ENCODE peak calls at places on chromosomes 1 and 21, in six cellular contexts. C is mammary epithelial cell; Y is effector memory CD4-positive, alpha-beta T cell; O is caudate nucleus; H is substantia nigra; J is neuronal stem cell. L is an unnamed sample.

GRCh38 chr21:32386195-32386870 is 6.5 kb downstream of the URB1 start:
- DNase-seq in C (peak), Y (no peak), O (no peak), H (no peak), J (no peak), L (peak)

GRCh38 chr1:6275826-6276764 is 15.2 kb upstream of the GPR153 start:
- DNase-seq in C (no peak), Y (no peak), O (no peak), H (no peak), J (no peak), L (no peak)

GRCh38 chr21:40291560-40291959 is 424.3 kb downstream of the PCP4 start:
- DNase-seq in C (no peak), Y (no peak), O (no peak), H (no peak), J (no peak), L (no peak)

GRCh38 chr1:245823408-245824147 is 668.8 kb downstream of the KIF26B start:
- DNase-seq in C (no peak), Y (no peak), O (no peak), H (no peak), J (no peak), L (no peak)

GRCh38 chr1:246987083-246987690 is 20.7 kb downstream of the ZNF695 start:
- DNase-seq in C (no peak), Y (no peak), O (no peak), H (no peak), J (no peak), L (no peak)

GRCh38 chr1:101025283-101025679 is 303 bp downstream of the DPH5 start:
- DNase-seq in C (no peak), Y (no peak), O (no peak), H (no peak), J (peak), L (no peak)

GRCh38 chr1:62240651-62241050 is 46.0 kb downstream of the L1TD1 start:
- DNase-seq in C (no peak), Y (no peak), O (no peak), H (no peak), J (no peak), L (no peak)

GRCh38 chr1:199808110-199808870 is 219.2 kb upstream of the NR5A2 start:
- DNase-seq in C (peak), Y (no peak), O (no peak), H (no peak), J (no peak), L (no peak)

GRCh38 chr1:32200226-32201010 is at the start of gene CCDC28B:
- DNase-seq in C (peak), Y (peak), O (peak), H (peak), J (peak), L (no peak)

GRCh38 chr1:161739865-161740566 is 9.6 kb upstream of the DUSP12 start:
- DNase-seq in C (no peak), Y (no peak), O (no peak), H (no peak), J (no peak), L (no peak)

GRCh38 chr1:30437059-30437576 is 286.3 kb downstream of the MATN1 start:
- DNase-seq in C (no peak), Y (no peak), O (no peak), H (no peak), J (no peak), L (no peak)

GRCh38 chr1:158972841-158973240 is 36.9 kb upstream of the IFI16 start:
- DNase-seq in C (peak), Y (no peak), O (no peak), H (no peak), J (no peak), L (no peak)

GRCh38 chr1:34781844-34782391 is 904 bp downstream of the GJB3 start:
- DNase-seq in C (peak), Y (no peak), O (no peak), H (no peak), J (no peak), L (no peak)

GRCh38 chr1:41738475-41738874 is 180.2 kb downstream of the HIVEP3 start:
- DNase-seq in C (no peak), Y (no peak), O (no peak), H (no peak), J (no peak), L (no peak)

GRCh38 chr1:224489585-224490365 is 55.2 kb upstream of the WDR26 start:
- DNase-seq in C (no peak), Y (no peak), O (no peak), H (no peak), J (no peak), L (no peak)

GRCh38 chr1:28296401-28297220 is 32.2 kb upstream of the MED18 start:
- DNase-seq in C (no peak), Y (no peak), O (no peak), H (no peak), J (peak), L (no peak)

GRCh38 chr1:38829368-38829767 is 30.2 kb downstream of the RRAGC start:
- DNase-seq in C (no peak), Y (no peak), O (no peak), H (no peak), J (no peak), L (no peak)

GRCh38 chr1:231487019-231487418 is 41.5 kb upstream of the TSNAX start:
- DNase-seq in C (no peak), Y (no peak), O (no peak), H (no peak), J (no peak), L (no peak)

GRCh38 chr1:171654705-171655214 is 2.3 kb upstream of the MYOC start:
- DNase-seq in C (no peak), Y (no peak), O (no peak), H (no peak), J (no peak), L (no peak)

GRCh38 chr21:29105218-29105617 is 25.2 kb upstream of the MAP3K7CL start:
- DNase-seq in C (peak), Y (no peak), O (no peak), H (no peak), J (no peak), L (peak)

GRCh38 chr1:202304370-202304769 is 37.4 kb downstream of the UBE2T start:
- DNase-seq in C (no peak), Y (no peak), O (no peak), H (no peak), J (no peak), L (no peak)

GRCh38 chr1:54223441-54224202 is 23.7 kb downstream of the MRPL37 start:
- DNase-seq in C (no peak), Y (no peak), O (no peak), H (no peak), J (no peak), L (no peak)
- H3K27ac ChIP-seq in C (no peak), Y (no peak), O (no peak), H (no peak), J (no peak), L (no peak)

GRCh38 chr1:26119892-26120608 is 8.4 kb downstream of the PDIK1L start:
- DNase-seq in C (no peak), Y (no peak), O (no peak), H (no peak), J (no peak), L (no peak)
- H3K27ac ChIP-seq in C (no peak), Y (no peak), O (no peak), H (no peak), J (no peak), L (no peak)

DNA sequence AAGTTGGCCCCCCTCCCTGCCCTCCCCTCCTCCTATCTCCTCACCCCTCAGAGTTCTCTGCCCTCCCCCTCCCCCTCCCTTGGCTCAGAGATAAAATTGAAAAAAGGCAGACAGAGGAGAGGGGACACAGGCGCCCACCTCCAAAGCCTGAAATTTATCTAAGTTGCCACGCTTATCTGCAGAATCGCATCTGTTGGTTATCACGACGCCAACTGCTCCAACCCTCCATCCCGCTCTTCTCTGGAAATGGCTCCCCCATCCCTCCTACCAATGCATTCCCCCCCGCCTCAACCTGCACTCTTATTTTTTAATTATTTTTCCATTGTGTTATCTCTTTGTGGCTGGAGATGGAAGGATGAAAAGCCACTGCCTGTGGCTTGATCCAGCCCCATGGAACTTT is 90.3 kb downstream of the TAS1R2 start:
- DNase-seq in C (no peak), Y (no peak), O (no peak), H (no peak), J (no peak), L (no peak)
- H3K27ac ChIP-seq in C (no peak), Y (no peak), O (no peak), H (no peak), J (no peak), L (no peak)

GRCh38 chr1:56453722-56454078 is 125.7 kb downstream of the PLPP3 start:
- DNase-seq in C (no peak), Y (no peak), O (no peak), H (no peak), J (no peak), L (no peak)

GRCh38 chr1:56459260-56459659 is 120.1 kb downstream of the PLPP3 start:
- DNase-seq in C (no peak), Y (no peak), O (no peak), H (no peak), J (no peak), L (no peak)

GRCh38 chr1:56461158-56462127 is 117.9 kb downstream of the PLPP3 start:
- DNase-seq in C (no peak), Y (no peak), O (no peak), H (no peak), J (no peak), L (no peak)

GRCh38 chr1:56456426-56457101 is 122.8 kb downstream of the PLPP3 start:
- DNase-seq in C (peak), Y (no peak), O (no peak), H (no peak), J (no peak), L (peak)

DNA sequence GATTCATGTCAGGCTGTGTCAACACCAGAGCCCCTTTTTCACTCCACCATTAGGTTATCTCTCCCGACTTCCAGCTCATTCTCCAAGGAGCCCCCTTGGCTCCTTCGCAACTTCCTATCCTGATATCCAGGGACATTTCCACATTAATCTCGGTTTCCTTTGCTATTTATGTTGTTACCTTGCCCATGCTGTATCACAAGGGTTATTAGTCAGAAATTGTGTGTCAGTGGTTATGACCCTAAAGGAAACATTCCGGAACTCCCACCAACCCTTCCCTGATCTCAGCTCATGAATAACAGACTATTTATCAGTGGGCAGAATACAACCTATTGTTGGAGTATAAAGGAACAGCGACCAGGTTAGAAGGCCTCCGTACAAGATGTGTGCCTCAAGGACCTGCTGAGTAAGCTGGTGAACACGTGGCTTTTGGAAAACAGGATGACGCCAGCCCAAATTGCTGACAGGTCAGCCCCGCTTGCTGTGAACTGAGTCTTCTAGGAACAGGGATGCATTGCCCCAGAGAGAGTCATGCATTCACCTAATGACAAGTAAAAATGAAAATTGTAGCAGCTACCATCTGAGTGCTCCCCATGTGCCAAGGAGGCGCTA is 121.5 kb downstream of the PLPP3 start:
- DNase-seq in C (no peak), Y (no peak), O (no peak), H (no peak), J (no peak), L (no peak)
- H3K27ac ChIP-seq in C (no peak), Y (no peak), O (no peak), H (no peak), J (no peak), L (no peak)

DNA sequence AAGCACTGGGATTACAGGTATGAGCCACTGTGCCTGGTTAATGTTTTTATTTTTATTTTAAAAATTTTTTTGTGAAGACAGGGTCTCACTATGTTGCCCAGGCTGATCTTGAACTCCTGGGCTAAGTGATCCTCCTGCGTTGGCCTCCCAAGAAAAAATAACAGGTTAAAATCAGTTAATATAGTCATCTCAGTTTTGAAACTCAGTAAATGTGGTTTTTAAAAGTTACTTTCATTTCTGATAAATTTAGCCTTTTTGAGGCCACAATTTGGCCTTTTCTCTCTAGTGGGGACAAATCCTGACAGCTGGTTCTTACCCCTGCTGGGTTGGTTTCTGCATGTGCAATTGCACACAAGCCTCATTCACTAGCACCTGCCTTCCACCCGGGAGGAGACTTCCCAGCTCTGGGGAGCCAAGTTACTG is 13.3 kb downstream of the PMF1 start:
- DNase-seq in C (no peak), Y (no peak), O (no peak), H (no peak), J (no peak), L (no peak)
- H3K27ac ChIP-seq in C (no peak), Y (no peak), O (peak), H (peak), J (no peak), L (no peak)

DNA sequence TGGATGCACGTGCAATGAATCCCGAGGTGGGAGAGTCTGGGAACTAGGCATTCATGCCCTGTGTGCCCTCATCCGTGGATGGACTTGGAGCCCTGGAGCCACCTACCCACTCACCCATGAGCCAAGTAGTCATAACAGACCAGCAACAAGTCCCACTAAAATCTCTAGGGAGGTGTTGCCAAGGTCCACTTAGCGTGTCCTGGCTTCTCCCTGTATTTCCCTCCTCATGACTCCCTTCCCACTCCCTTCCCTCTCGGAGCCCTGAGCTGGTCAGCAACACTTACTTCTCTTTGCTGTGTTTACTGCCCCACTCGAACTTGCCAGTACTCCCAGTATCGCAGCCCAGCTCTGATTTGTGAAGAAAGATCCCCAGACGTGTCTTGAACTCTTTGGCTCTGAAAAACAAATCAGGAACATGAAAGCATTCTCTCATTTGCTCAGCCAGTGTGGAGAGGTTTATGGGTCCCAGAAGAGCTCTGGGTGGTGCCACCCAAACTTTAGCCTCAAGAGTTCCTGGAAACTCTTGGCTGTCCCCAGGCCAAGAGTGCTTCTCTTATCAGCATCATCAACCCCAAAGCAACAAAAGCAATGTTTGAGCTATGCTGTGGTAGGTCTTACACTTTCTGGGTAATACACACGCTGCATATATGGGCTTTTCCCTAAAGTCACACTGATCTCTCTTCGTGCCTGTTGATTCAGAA is 1.1 kb downstream of the RGS16 start:
- DNase-seq in C (no peak), Y (no peak), O (no peak), H (no peak), J (no peak), L (no peak)
- H3K27ac ChIP-seq in C (no peak), Y (peak), O (no peak), H (no peak), J (no peak), L (no peak)

DNA sequence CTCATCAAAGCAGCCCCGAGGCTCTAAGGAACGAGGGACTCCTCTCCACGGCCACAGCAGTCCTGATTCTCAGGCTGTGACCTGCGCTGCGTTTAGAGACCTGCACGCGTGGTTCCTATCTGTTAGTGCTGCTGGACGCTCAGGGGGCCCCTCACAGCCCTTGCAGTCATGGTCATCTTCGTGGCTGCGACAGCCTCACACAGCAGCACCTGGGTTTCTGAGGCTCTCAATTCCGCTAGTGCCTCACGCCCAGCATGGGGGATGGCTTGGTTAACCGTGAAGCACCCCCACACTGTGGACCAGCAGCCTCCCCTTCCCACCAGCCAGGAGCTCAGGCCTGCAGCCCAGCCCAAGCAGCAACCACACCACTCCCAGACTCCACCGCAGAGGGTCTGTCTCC is 7.8 kb downstream of the MORN1 start:
- DNase-seq in C (no peak), Y (no peak), O (no peak), H (no peak), J (no peak), L (no peak)
- H3K27ac ChIP-seq in C (no peak), Y (no peak), O (no peak), H (no peak), J (no peak), L (no peak)